ENCODE peak calls at places on chromosome 20, in eight cellular contexts. E is right lobe of liver; W is activated CD4-positive, alpha-beta T cell treated with anti-CD3 and anti-CD28 coated beads, Interleukin-2, amount 50 U/mL, for 1 hour; X is H54; T is testis; D is amygdala; C is ecto neural progenitor cell; L is HCEC 1CT. R is an unnamed sample.

GRCh38 chr20:24118781-24119175 is 130.2 kb upstream of the GGTLC1 start:
- DNase-seq in L (no peak), C (no peak), E (no peak), T (no peak), D (no peak), W (no peak), X (no peak), R (no peak)

GRCh38 chr20:54084727-54085368 is 14.5 kb upstream of the BCAS1 start:
- DNase-seq in W (no peak), E (no peak), X (no peak), C (no peak), T (no peak), D (no peak), L (no peak), R (no peak)

GRCh38 chr20:1414982-1415381 is 22.1 kb upstream of the FKBP1A start:
- DNase-seq in D (no peak), E (no peak), T (no peak), C (no peak), L (no peak), W (no peak), X (no peak), R (no peak)

GRCh38 chr20:25072226-25072811 is 9.6 kb downstream of the VSX1 start:
- DNase-seq in X (no peak), W (no peak), D (no peak), T (no peak), E (peak), L (no peak), C (peak), R (no peak)

GRCh38 chr20:43770342-43770741 is 43.5 kb upstream of the GTSF1L start:
- DNase-seq in X (no peak), L (no peak), W (no peak), D (no peak), T (no peak), E (no peak), C (no peak), R (no peak)

GRCh38 chr20:47921306-47922279 is 136.3 kb upstream of the SULF2 start:
- DNase-seq in X (no peak), E (no peak), L (no peak), D (no peak), W (no peak), T (no peak), C (no peak), R (peak)

GRCh38 chr20:23149623-23150279 is 63.6 kb upstream of the CD93 start:
- DNase-seq in L (no peak), W (no peak), X (no peak), C (no peak), T (no peak), E (peak), D (no peak), R (no peak)

GRCh38 chr20:43409041-43409913 is 48.4 kb upstream of the SRSF6 start:
- DNase-seq in X (no peak), L (peak), D (no peak), T (peak), W (no peak), C (no peak), E (no peak), R (no peak)

GRCh38 chr20:63977392-63978276 is 1.8 kb downstream of the SAMD10 start:
- DNase-seq in D (no peak), T (no peak), W (peak), L (peak), X (peak), C (no peak), E (no peak), R (no peak)

GRCh38 chr20:40706977-40707582 is 18.0 kb upstream of the MAFB start:
- DNase-seq in W (no peak), D (no peak), C (peak), E (no peak), X (no peak), T (no peak), L (no peak), R (no peak)

GRCh38 chr20:44489931-44490330 is 14.3 kb downstream of the TTPAL start:
- DNase-seq in C (no peak), X (no peak), L (no peak), D (no peak), T (no peak), E (no peak), W (no peak), R (no peak)

GRCh38 chr20:33630507-33630906 is 31.6 kb upstream of the C20orf144 start:
- DNase-seq in E (no peak), L (no peak), C (no peak), T (no peak), D (peak), W (no peak), X (no peak), R (no peak)

GRCh38 chr20:8509809-8510208 is 377.7 kb downstream of the PLCB1 start:
- DNase-seq in C (no peak), T (no peak), D (no peak), L (no peak), E (no peak), W (no peak), X (no peak), R (no peak)

GRCh38 chr20:47273591-47274235 is 82.8 kb downstream of the ZMYND8 start:
- DNase-seq in T (no peak), E (no peak), L (peak), X (no peak), C (no peak), D (no peak), W (no peak), R (no peak)

GRCh38 chr20:57198359-57199072 is 67.9 kb downstream of the BMP7 start:
- DNase-seq in D (no peak), T (no peak), X (peak), E (no peak), W (no peak), C (peak), L (no peak), R (no peak)

GRCh38 chr20:46058656-46059281 is 29.8 kb downstream of the SLC12A5 start:
- DNase-seq in L (no peak), D (no peak), T (no peak), E (no peak), W (no peak), C (peak), X (no peak), R (no peak)

GRCh38 chr20:45100563-45101245 is at the start of gene KCNS1:
- DNase-seq in W (no peak), X (no peak), E (no peak), D (no peak), L (no peak), T (no peak), C (peak), R (no peak)

GRCh38 chr20:48986899-48987298 is 59.2 kb upstream of the CSE1L start:
- DNase-seq in W (no peak), T (no peak), D (no peak), X (no peak), E (no peak), L (peak), C (no peak), R (no peak)

GRCh38 chr20:35437599-35437998 is 429 bp downstream of the GDF5 start:
- DNase-seq in T (no peak), C (no peak), D (no peak), X (no peak), L (no peak), W (no peak), E (no peak), R (no peak)

GRCh38 chr20:57109151-57109953 is 157.1 kb downstream of the BMP7 start:
- DNase-seq in L (no peak), T (no peak), C (no peak), D (peak), W (no peak), X (no peak), E (no peak), R (no peak)

GRCh38 chr20:31440012-31440659 is at the start of gene DEFB123:
- DNase-seq in X (no peak), C (no peak), E (no peak), T (peak), D (no peak), L (no peak), W (no peak), R (no peak)

GRCh38 chr20:47735412-47736400 is 49.6 kb downstream of the SULF2 start:
- DNase-seq in X (no peak), W (no peak), D (no peak), C (no peak), E (peak), T (no peak), L (no peak), R (no peak)

R was measured in AG04449.